ENCODE peak calls at places on chromosome 13, in nine cellular contexts. J is A549, T is Peyer's patch, O is IMR-90, G is HepG2, N is psoas muscle, W is ovary, K is H1, M is body of pancreas. C is an unnamed sample.

GRCh38 chr13:99916366-99917103 is 55.0 kb downstream of the ZIC5 start:
- DNase-seq in J (peak; percentile 71), T (no peak), O (peak; percentile 71), G (peak; percentile 76), N (no peak), W (no peak), K (no peak), M (peak; percentile 19), C (no peak)

GRCh38 chr13:48626077-48626449 is 27.7 kb upstream of the CYSLTR2 start:
- DNase-seq in J (no peak), T (no peak), O (peak; percentile 53), G (peak; percentile 91), N (no peak), W (no peak), K (no peak), M (peak; percentile 65), C (no peak)

GRCh38 chr13:45875951-45876350 is 24.4 kb upstream of the SIAH3 start:
- DNase-seq in J (no peak), T (no peak), O (no peak), G (no peak), N (no peak), W (no peak), K (no peak), M (no peak), C (no peak)

GRCh38 chr13:112943309-112944125 is 25.5 kb upstream of the MCF2L start:
- DNase-seq in J (peak; percentile 18), T (peak; percentile 55), O (peak; percentile 4), G (no peak), N (peak; percentile 48), W (peak; percentile 50), K (no peak), M (peak; percentile 70), C (no peak)

GRCh38 chr13:37349916-37350315 is 244.5 kb upstream of the CSNK1A1L start:
- DNase-seq in J (no peak), T (no peak), O (no peak), G (no peak), N (no peak), W (no peak), K (no peak), M (no peak), C (no peak)

GRCh38 chr13:36764957-36765356 is 54.1 kb upstream of the RFXAP start:
- DNase-seq in J (no peak), T (no peak), O (no peak), G (no peak), N (no peak), W (no peak), K (no peak), M (no peak), C (no peak)

GRCh38 chr13:95677564-95678386 is 836 bp downstream of the DNAJC3 start:
- DNase-seq in J (peak; percentile 17), T (no peak), O (peak; percentile 23), G (no peak), N (no peak), W (no peak), K (no peak), M (peak; percentile 61), C (peak; percentile 34)

GRCh38 chr13:66519259-66519658 is 710.9 kb downstream of the PCDH9 start:
- DNase-seq in J (no peak), T (no peak), O (no peak), G (no peak), N (no peak), W (no peak), K (no peak), M (no peak), C (no peak)

DNA sequence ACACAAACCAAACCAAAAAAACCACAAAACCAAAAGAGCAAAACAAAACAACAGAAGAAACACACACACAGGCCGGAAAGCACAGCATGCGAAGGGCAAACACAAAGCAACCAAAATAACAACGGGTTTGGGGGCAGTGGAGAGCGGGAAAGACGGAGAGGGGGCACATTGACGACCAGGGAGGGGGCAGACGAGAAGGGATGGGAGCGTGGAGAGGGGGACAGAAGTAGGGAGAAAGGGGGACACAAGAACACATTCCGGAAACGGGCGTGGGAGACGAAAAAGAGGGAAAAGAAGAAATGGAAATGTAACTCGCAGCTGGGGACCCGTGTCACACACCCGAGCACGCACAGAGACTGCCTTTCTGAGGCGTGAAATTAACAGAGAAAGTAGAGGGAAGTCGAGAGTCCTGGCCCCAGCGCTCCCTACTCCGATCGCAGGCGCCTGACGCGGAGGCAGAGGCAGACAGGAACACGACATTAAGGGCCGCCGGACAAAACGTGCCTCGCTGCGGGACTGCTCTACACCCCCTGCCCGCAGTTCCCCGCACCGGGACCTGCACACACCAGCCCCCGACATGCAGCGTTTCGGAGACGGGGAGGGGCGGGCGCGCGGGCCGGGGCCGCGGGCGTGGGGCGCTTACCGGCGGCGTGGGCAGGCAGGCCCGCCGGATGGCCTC is 652 bp downstream of the POU4F1 start:
- DNase-seq in J (no peak), T (no peak), O (no peak), G (no peak), N (no peak), W (no peak), K (no peak), M (no peak), C (no peak)
- H3K4me3 ChIP-seq in J (peak overlapping the region; percentile 67), T (peak overlapping the region; percentile 54), O (no peak overlapping the region), G (peak overlapping the region; percentile 55), N (peak overlapping the region; percentile 66), W (peak overlapping the region; percentile 24), K (peak overlapping the region; percentile 67), M (no peak overlapping the region), C (peak overlapping the region; percentile 26)

GRCh38 chr13:30196025-30196424 is 111.3 kb downstream of the KATNAL1 start:
- DNase-seq in J (no peak), T (no peak), O (peak; percentile 41), G (no peak), N (no peak), W (no peak), K (peak; percentile 5), M (peak; percentile 37), C (no peak)

GRCh38 chr13:30194906-30195305 is 112.4 kb downstream of the KATNAL1 start:
- DNase-seq in J (no peak), T (no peak), O (no peak), G (no peak), N (no peak), W (no peak), K (no peak), M (no peak), C (no peak)

GRCh38 chr13:30191491-30192100 is 115.8 kb downstream of the KATNAL1 start:
- DNase-seq in J (no peak), T (peak; percentile 56), O (peak; percentile 54), G (no peak), N (no peak), W (no peak), K (no peak), M (no peak), C (no peak)

GRCh38 chr13:30193279-30194234 is 113.8 kb downstream of the KATNAL1 start:
- DNase-seq in J (no peak), T (no peak), O (no peak), G (no peak), N (no peak), W (no peak), K (no peak), M (no peak), C (no peak)

GRCh38 chr13:30192320-30193093 is 114.8 kb downstream of the KATNAL1 start:
- DNase-seq in J (no peak), T (no peak), O (no peak), G (no peak), N (no peak), W (no peak), K (no peak), M (peak; percentile 19), C (no peak)
- H3K27ac ChIP-seq in J (no peak overlapping the region), T (no peak overlapping the region), O (no peak overlapping the region), G (no peak overlapping the region), N (no peak overlapping the region), W (no peak overlapping the region), K (no peak overlapping the region), M (no peak overlapping the region), C (no peak overlapping the region)

GRCh38 chr13:34432234-34432633 is 509.8 kb upstream of the NBEA start:
- DNase-seq in J (no peak), T (no peak), O (no peak), G (no peak), N (no peak), W (no peak), K (no peak), M (no peak), C (no peak)

GRCh38 chr13:34435338-34435737 is 506.7 kb upstream of the NBEA start:
- DNase-seq in J (peak; percentile 38), T (no peak), O (no peak), G (no peak), N (no peak), W (no peak), K (no peak), M (no peak), C (no peak)

DNA sequence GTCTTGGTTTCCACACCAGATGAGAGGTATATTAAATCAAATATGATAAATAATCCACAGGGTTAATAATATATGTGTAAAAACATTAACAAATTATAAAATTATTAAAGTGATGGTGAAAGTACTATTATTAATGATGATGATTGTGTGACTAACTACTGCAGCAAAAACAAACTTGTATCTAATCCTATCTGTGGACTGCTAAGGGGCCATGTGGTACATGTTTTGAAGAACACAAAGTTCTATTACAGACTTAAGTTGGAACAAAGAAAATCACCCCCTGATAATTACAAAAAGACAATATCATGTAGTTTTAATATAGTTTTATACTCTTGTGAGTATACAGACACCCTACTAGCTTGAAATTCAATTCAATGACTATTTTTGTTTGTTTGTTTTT is 504.2 kb upstream of the NBEA start:
- DNase-seq in J (no peak), T (no peak), O (no peak), G (no peak), N (no peak), W (no peak), K (no peak), M (no peak), C (no peak)
- TF ChIP-seq CTCF in J (no peak), T (no peak), O (no peak), G (no peak), N (no peak), W (no peak), K (no peak), M (no peak), C (no peak)

GRCh38 chr13:63436288-63436687 is 2020.6 kb upstream of the PCDH20 start:
- DNase-seq in J (no peak), T (no peak), O (no peak), G (no peak), N (no peak), W (no peak), K (no peak), M (no peak), C (no peak)

GRCh38 chr13:63435668-63436275 is 2020.1 kb upstream of the PCDH20 start:
- DNase-seq in J (peak; percentile 68), T (no peak), O (peak; percentile 100), G (no peak), N (no peak), W (no peak), K (no peak), M (no peak), C (no peak)

GRCh38 chr13:63438951-63439350 is 2023.3 kb upstream of the PCDH20 start:
- DNase-seq in J (no peak), T (no peak), O (no peak), G (no peak), N (no peak), W (no peak), K (no peak), M (no peak), C (no peak)

DNA sequence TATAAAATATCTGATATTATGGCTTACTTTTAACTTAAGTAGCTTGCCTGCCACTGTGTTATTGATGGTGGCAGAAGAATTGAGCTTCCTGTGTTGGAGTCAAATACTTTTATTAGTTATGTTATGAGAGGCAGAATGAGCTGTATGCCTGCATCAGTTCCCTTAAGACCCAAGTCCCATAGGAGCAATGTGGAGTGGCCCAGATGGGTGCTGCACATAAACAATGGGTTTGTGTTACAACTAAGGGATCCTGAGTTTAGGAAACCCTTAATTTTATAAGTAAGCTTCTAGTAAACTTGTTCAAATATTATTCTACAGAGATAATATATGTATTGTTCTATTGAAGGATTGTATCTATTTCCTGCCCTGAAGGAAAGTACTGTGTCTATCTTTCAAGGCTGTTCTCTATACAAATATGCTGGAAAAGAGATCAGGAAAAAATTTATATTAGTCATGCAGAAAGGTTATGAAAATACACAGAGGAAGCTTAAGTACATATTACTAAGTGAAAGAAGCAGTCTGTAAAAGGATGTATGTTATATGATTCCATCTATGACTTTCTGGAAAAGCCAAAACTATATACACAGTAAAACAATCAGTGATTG is 2018.0 kb upstream of the PCDH20 start:
- DNase-seq in J (peak; percentile 5), T (no peak), O (peak; percentile 87), G (no peak), N (no peak), W (no peak), K (no peak), M (no peak), C (no peak)
- H3K4me3 ChIP-seq in J (no peak overlapping the region), T (no peak overlapping the region), O (no peak overlapping the region), G (no peak overlapping the region), N (no peak overlapping the region), W (no peak overlapping the region), K (no peak overlapping the region), M (no peak overlapping the region), C (no peak overlapping the region)